ENCODE peak calls at places on chromosomes 13 and 19, in ten cellular contexts. One of them, this sample, is unnamed. For H3K27me3, the result is how much of the 10 kb centered on the place peaks cover.

GRCh38 chr13:49357694-49358093 is 86.2 kb downstream of the CAB39L start:
- DNase-seq in PC-9: no peak
- DNase-seq in AG04450: peak
- DNase-seq in hepatocyte: no peak
- DNase-seq in neural progenitor cell: no peak
- DNase-seq in astrocyte: peak
- DNase-seq in A673: no peak
- DNase-seq in upper lobe of left lung: no peak
- DNase-seq in cardiac muscle cell: no peak
- DNase-seq in PC-3: peak
- DNase-seq in this sample: no peak

GRCh38 chr13:91632071-91632470 is 233.7 kb downstream of the GPC5 start:
- DNase-seq in PC-9: no peak
- DNase-seq in AG04450: no peak
- DNase-seq in hepatocyte: no peak
- DNase-seq in neural progenitor cell: no peak
- DNase-seq in astrocyte: peak
- DNase-seq in A673: no peak
- DNase-seq in upper lobe of left lung: no peak
- DNase-seq in cardiac muscle cell: no peak
- DNase-seq in PC-3: peak
- DNase-seq in this sample: no peak

GRCh38 chr19:45153339-45154063 is 7.3 kb downstream of the NKPD1 start:
- DNase-seq in PC-9: no peak
- DNase-seq in AG04450: no peak
- DNase-seq in hepatocyte: peak
- DNase-seq in neural progenitor cell: peak
- DNase-seq in astrocyte: peak
- DNase-seq in A673: peak
- DNase-seq in upper lobe of left lung: no peak
- DNase-seq in cardiac muscle cell: peak
- DNase-seq in PC-3: no peak
- DNase-seq in this sample: peak

GRCh38 chr13:93339550-93339949 is 112.9 kb downstream of the GPC6 start:
- DNase-seq in PC-9: no peak
- DNase-seq in AG04450: no peak
- DNase-seq in hepatocyte: no peak
- DNase-seq in neural progenitor cell: no peak
- DNase-seq in astrocyte: no peak
- DNase-seq in A673: no peak
- DNase-seq in upper lobe of left lung: no peak
- DNase-seq in cardiac muscle cell: no peak
- DNase-seq in PC-3: no peak
- DNase-seq in this sample: no peak

GRCh38 chr19:17405250-17406038 is at the start of gene BST2:
- DNase-seq in PC-9: peak
- DNase-seq in AG04450: no peak
- DNase-seq in hepatocyte: peak
- DNase-seq in neural progenitor cell: peak
- DNase-seq in astrocyte: peak
- DNase-seq in A673: peak
- DNase-seq in upper lobe of left lung: peak
- DNase-seq in cardiac muscle cell: peak
- DNase-seq in PC-3: no peak
- DNase-seq in this sample: peak

GRCh38 chr13:110349239-110349638 is 42.2 kb downstream of the COL4A2 start:
- DNase-seq in PC-9: no peak
- DNase-seq in AG04450: no peak
- DNase-seq in hepatocyte: no peak
- DNase-seq in neural progenitor cell: no peak
- DNase-seq in astrocyte: no peak
- DNase-seq in A673: no peak
- DNase-seq in upper lobe of left lung: no peak
- DNase-seq in cardiac muscle cell: no peak
- DNase-seq in PC-3: no peak
- DNase-seq in this sample: no peak

GRCh38 chr19:5718579-5719273 is 1.2 kb downstream of the LONP1 start:
- DNase-seq in PC-9: peak
- DNase-seq in AG04450: peak
- DNase-seq in hepatocyte: peak
- DNase-seq in neural progenitor cell: no peak
- DNase-seq in astrocyte: peak
- DNase-seq in A673: peak
- DNase-seq in upper lobe of left lung: no peak
- DNase-seq in cardiac muscle cell: no peak
- DNase-seq in PC-3: peak
- DNase-seq in this sample: no peak

GRCh38 chr13:20446405-20446804 is 79.3 kb downstream of the CRYL1 start:
- DNase-seq in PC-9: no peak
- DNase-seq in AG04450: no peak
- DNase-seq in hepatocyte: no peak
- DNase-seq in neural progenitor cell: no peak
- DNase-seq in astrocyte: no peak
- DNase-seq in A673: no peak
- DNase-seq in upper lobe of left lung: no peak
- DNase-seq in cardiac muscle cell: no peak
- DNase-seq in PC-3: no peak
- DNase-seq in this sample: no peak

GRCh38 chr13:76795701-76796695 is 90.2 kb downstream of the KCTD12 start:
- DNase-seq in PC-9: no peak
- DNase-seq in AG04450: no peak
- DNase-seq in hepatocyte: no peak
- DNase-seq in neural progenitor cell: no peak
- DNase-seq in astrocyte: no peak
- DNase-seq in A673: no peak
- DNase-seq in upper lobe of left lung: no peak
- DNase-seq in cardiac muscle cell: no peak
- DNase-seq in PC-3: peak
- DNase-seq in this sample: no peak

GRCh38 chr13:73133536-73133935 is 74.7 kb downstream of the KLF5 start:
- DNase-seq in PC-9: peak
- DNase-seq in AG04450: no peak
- DNase-seq in hepatocyte: no peak
- DNase-seq in neural progenitor cell: no peak
- DNase-seq in astrocyte: peak
- DNase-seq in A673: no peak
- DNase-seq in upper lobe of left lung: no peak
- DNase-seq in cardiac muscle cell: no peak
- DNase-seq in PC-3: peak
- DNase-seq in this sample: no peak

GRCh38 chr19:5036733-5037681 is 68.1 kb downstream of the KDM4B start:
- DNase-seq in PC-9: no peak
- DNase-seq in AG04450: no peak
- DNase-seq in hepatocyte: no peak
- DNase-seq in neural progenitor cell: no peak
- DNase-seq in astrocyte: peak
- DNase-seq in A673: peak
- DNase-seq in upper lobe of left lung: no peak
- DNase-seq in cardiac muscle cell: peak
- DNase-seq in PC-3: no peak
- DNase-seq in this sample: no peak

GRCh38 chr19:3606690-3607289 is at the start of gene TBXA2R:
- DNase-seq in PC-9: no peak
- DNase-seq in AG04450: no peak
- DNase-seq in hepatocyte: peak
- DNase-seq in neural progenitor cell: peak
- DNase-seq in astrocyte: peak
- DNase-seq in A673: peak
- DNase-seq in upper lobe of left lung: peak
- DNase-seq in cardiac muscle cell: peak
- DNase-seq in PC-3: peak
- DNase-seq in this sample: peak

GRCh38 chr19:18768046-18768771 is 22.9 kb downstream of the COMP start:
- DNase-seq in PC-9: no peak
- DNase-seq in AG04450: no peak
- DNase-seq in hepatocyte: no peak
- DNase-seq in neural progenitor cell: no peak
- DNase-seq in astrocyte: no peak
- DNase-seq in A673: no peak
- DNase-seq in upper lobe of left lung: no peak
- DNase-seq in cardiac muscle cell: peak
- DNase-seq in PC-3: no peak
- DNase-seq in this sample: no peak
- TF ChIP-seq CTCF in PC-9: no peak
- TF ChIP-seq CTCF in AG04450: no peak
- TF ChIP-seq CTCF in hepatocyte: peak
- TF ChIP-seq CTCF in neural progenitor cell: peak
- TF ChIP-seq CTCF in astrocyte: no peak
- TF ChIP-seq CTCF in A673: no peak
- TF ChIP-seq CTCF in upper lobe of left lung: no peak
- TF ChIP-seq CTCF in cardiac muscle cell: no peak
- TF ChIP-seq CTCF in PC-3: no peak
- TF ChIP-seq CTCF in this sample: no peak

GRCh38 chr19:30122431-30122830 is 180.4 kb downstream of the URI1 start:
- DNase-seq in PC-9: no peak
- DNase-seq in AG04450: no peak
- DNase-seq in hepatocyte: no peak
- DNase-seq in neural progenitor cell: peak
- DNase-seq in astrocyte: no peak
- DNase-seq in A673: no peak
- DNase-seq in upper lobe of left lung: no peak
- DNase-seq in cardiac muscle cell: no peak
- DNase-seq in PC-3: no peak
- DNase-seq in this sample: no peak

GRCh38 chr19:30119180-30119920 is 177.3 kb downstream of the URI1 start:
- DNase-seq in PC-9: no peak
- DNase-seq in AG04450: no peak
- DNase-seq in hepatocyte: no peak
- DNase-seq in neural progenitor cell: no peak
- DNase-seq in astrocyte: no peak
- DNase-seq in A673: no peak
- DNase-seq in upper lobe of left lung: no peak
- DNase-seq in cardiac muscle cell: no peak
- DNase-seq in PC-3: no peak
- DNase-seq in this sample: no peak

GRCh38 chr19:30123109-30123508 is 181.1 kb downstream of the URI1 start:
- DNase-seq in PC-9: no peak
- DNase-seq in AG04450: no peak
- DNase-seq in hepatocyte: no peak
- DNase-seq in neural progenitor cell: no peak
- DNase-seq in astrocyte: no peak
- DNase-seq in A673: no peak
- DNase-seq in upper lobe of left lung: no peak
- DNase-seq in cardiac muscle cell: no peak
- DNase-seq in PC-3: no peak
- DNase-seq in this sample: no peak

GRCh38 chr19:30118760-30119159 is 176.7 kb downstream of the URI1 start:
- DNase-seq in PC-9: no peak
- DNase-seq in AG04450: no peak
- DNase-seq in hepatocyte: no peak
- DNase-seq in neural progenitor cell: no peak
- DNase-seq in astrocyte: no peak
- DNase-seq in A673: no peak
- DNase-seq in upper lobe of left lung: no peak
- DNase-seq in cardiac muscle cell: no peak
- DNase-seq in PC-3: no peak
- DNase-seq in this sample: no peak

DNA sequence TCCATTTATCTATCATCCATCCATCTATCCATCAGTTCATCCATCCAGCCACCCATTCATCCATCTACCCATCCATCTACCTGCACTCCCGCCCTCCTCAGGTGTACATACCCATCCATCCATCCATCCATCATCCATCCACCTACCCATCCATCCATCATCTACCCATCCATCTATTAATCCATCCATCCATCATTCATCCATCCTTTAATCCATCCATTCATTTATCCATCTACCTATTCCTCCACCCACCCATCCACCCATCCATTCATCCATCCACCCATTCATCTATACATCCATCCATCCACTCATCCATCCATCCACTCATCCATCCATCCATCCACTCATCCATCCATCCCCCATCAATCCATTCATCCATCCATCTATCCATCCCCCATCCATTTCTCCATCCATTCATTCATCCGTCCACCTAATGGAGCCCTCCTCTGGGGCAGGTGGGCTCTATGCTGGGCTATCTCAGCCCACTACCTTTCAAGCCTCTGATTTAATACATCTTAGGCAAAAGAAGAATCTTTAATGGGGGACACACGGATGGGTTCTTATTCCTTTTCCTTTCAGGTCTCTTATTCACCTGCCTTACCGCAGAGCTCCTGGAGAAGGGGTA is 178.9 kb downstream of the URI1 start:
- DNase-seq in PC-9: no peak
- DNase-seq in AG04450: no peak
- DNase-seq in hepatocyte: no peak
- DNase-seq in neural progenitor cell: no peak
- DNase-seq in astrocyte: no peak
- DNase-seq in A673: no peak
- DNase-seq in upper lobe of left lung: no peak
- DNase-seq in cardiac muscle cell: no peak
- DNase-seq in PC-3: no peak
- DNase-seq in this sample: no peak
- H3K27me3 ChIP-seq in PC-9: half or more
- H3K27me3 ChIP-seq in AG04450: under half
- H3K27me3 ChIP-seq in hepatocyte: under half
- H3K27me3 ChIP-seq in neural progenitor cell: under half
- H3K27me3 ChIP-seq in astrocyte: under half
- H3K27me3 ChIP-seq in A673: under half
- H3K27me3 ChIP-seq in upper lobe of left lung: under half
- H3K27me3 ChIP-seq in cardiac muscle cell: under half
- H3K27me3 ChIP-seq in PC-3: under half
- H3K27me3 ChIP-seq in this sample: under half

DNA sequence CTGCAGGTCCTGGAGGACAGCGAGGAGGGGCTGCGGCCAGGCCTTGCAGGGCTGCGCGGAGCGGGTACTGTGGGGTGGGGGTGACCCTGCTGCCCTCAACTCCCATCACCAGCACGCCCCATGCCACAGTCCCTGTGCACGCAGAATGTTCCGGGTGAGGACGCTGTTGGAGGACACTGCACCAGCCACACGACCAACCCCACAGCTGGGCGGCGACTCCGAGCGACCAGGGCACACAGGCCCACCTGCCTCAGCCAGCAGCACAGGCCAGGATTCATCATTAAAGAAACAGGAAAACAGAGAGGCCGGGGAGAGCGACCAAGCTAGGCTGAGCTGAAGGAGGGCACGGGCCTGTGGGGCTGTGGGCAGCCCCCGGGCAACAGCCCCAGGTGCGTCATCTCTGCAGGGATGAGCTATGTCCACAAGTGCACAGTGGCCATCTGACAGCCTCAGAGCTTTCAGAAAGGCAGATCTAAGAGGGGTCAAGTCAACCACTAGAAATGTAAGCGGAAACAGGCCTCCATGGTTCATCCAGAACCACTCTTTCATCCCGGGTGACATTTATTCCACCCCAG is 1.6 kb downstream of the GAS6 start:
- DNase-seq in PC-9: no peak
- DNase-seq in AG04450: no peak
- DNase-seq in hepatocyte: no peak
- DNase-seq in neural progenitor cell: no peak
- DNase-seq in astrocyte: no peak
- DNase-seq in A673: no peak
- DNase-seq in upper lobe of left lung: no peak
- DNase-seq in cardiac muscle cell: no peak
- DNase-seq in PC-3: no peak
- DNase-seq in this sample: no peak
- H3K27ac ChIP-seq in PC-9: no peak
- H3K27ac ChIP-seq in AG04450: peak
- H3K27ac ChIP-seq in hepatocyte: peak
- H3K27ac ChIP-seq in neural progenitor cell: no peak
- H3K27ac ChIP-seq in astrocyte: no peak
- H3K27ac ChIP-seq in A673: no peak
- H3K27ac ChIP-seq in upper lobe of left lung: peak
- H3K27ac ChIP-seq in cardiac muscle cell: peak
- H3K27ac ChIP-seq in PC-3: no peak
- H3K27ac ChIP-seq in this sample: no peak

GRCh38 chr13:44575741-44576395 is at the start of gene TSC22D1:
- DNase-seq in PC-9: no peak
- DNase-seq in AG04450: no peak
- DNase-seq in hepatocyte: peak
- DNase-seq in neural progenitor cell: peak
- DNase-seq in astrocyte: peak
- DNase-seq in A673: peak
- DNase-seq in upper lobe of left lung: peak
- DNase-seq in cardiac muscle cell: peak
- DNase-seq in PC-3: peak
- DNase-seq in this sample: peak
- TF ChIP-seq CTCF in PC-9: no peak
- TF ChIP-seq CTCF in AG04450: no peak
- TF ChIP-seq CTCF in hepatocyte: peak
- TF ChIP-seq CTCF in neural progenitor cell: no peak
- TF ChIP-seq CTCF in astrocyte: no peak
- TF ChIP-seq CTCF in A673: peak
- TF ChIP-seq CTCF in upper lobe of left lung: no peak
- TF ChIP-seq CTCF in cardiac muscle cell: no peak
- TF ChIP-seq CTCF in PC-3: no peak
- TF ChIP-seq CTCF in this sample: no peak